ENCODE peak calls at places on chromosomes 2 and 18, in ten cellular contexts. C is neuronal stem cell, W is heart left ventricle, M is A549, T is GM12878, Z is neural progenitor cell, J is testis, U is right atrium auricular region, F is transverse colon, V is spleen. G is an unnamed sample.
A peak's percentile ranks its signal among the peaks of the same experiment; 100 is the strongest.

GRCh38 chr2:183060500-183061231 is 17.9 kb upstream of the DUSP19 start:
- DNase-seq in C (no peak), W (no peak), M (no peak), T (no peak), Z (no peak), J (no peak), U (no peak), F (no peak), V (no peak), G (peak; percentile 84)

GRCh38 chr2:163692611-163693482 is 43.0 kb downstream of the FIGN start:
- DNase-seq in C (no peak), W (no peak), M (no peak), T (no peak), Z (no peak), J (no peak), U (no peak), F (no peak), V (no peak), G (no peak)

GRCh38 chr2:240581811-240582210 is 4.7 kb upstream of the CAPN10 start:
- DNase-seq in C (no peak), W (no peak), M (no peak), T (no peak), Z (no peak), J (no peak), U (no peak), F (no peak), V (no peak), G (no peak)

GRCh38 chr2:80312282-80312839 is 7.8 kb upstream of the LRRTM1 start:
- DNase-seq in C (no peak), W (no peak), M (no peak), T (no peak), Z (no peak), J (no peak), U (no peak), F (no peak), V (no peak), G (no peak)

GRCh38 chr2:181120625-181121024 is 140.2 kb downstream of the UBE2E3 start:
- DNase-seq in C (no peak), W (no peak), M (no peak), T (no peak), Z (no peak), J (no peak), U (no peak), F (no peak), V (no peak), G (no peak)

GRCh38 chr2:68359889-68360288 is 5.2 kb upstream of the PLEK start:
- DNase-seq in C (no peak), W (no peak), M (no peak), T (no peak), Z (no peak), J (no peak), U (no peak), F (no peak), V (no peak), G (no peak)

GRCh38 chr2:223052710-223053261 is 796 bp downstream of the KCNE4 start:
- DNase-seq in C (no peak), W (no peak), M (peak; percentile 22), T (no peak), Z (no peak), J (no peak), U (no peak), F (no peak), V (no peak), G (no peak)

GRCh38 chr2:241891315-241891987 is 21.9 kb downstream of the RTP5 start:
- DNase-seq in C (no peak), W (no peak), M (no peak), T (no peak), Z (no peak), J (no peak), U (no peak), F (no peak), V (peak; percentile 63), G (no peak)

GRCh38 chr2:165687376-165687775 is 106.7 kb downstream of the GALNT3 start:
- DNase-seq in C (no peak), W (no peak), M (no peak), T (no peak), Z (no peak), J (no peak), U (no peak), F (no peak), V (no peak), G (no peak)

GRCh38 chr2:151946856-151947523 is 118.8 kb upstream of the ARL5A start:
- DNase-seq in C (peak; percentile 26), W (peak; percentile 29), M (peak; percentile 60), T (no peak), Z (peak; percentile 78), J (peak; percentile 54), U (no peak), F (peak; percentile 12), V (no peak), G (peak; percentile 15)

GRCh38 chr2:88227446-88227845 is 57.3 kb downstream of the THNSL2 start:
- DNase-seq in C (no peak), W (no peak), M (no peak), T (no peak), Z (peak; percentile 26), J (no peak), U (no peak), F (no peak), V (no peak), G (no peak)

GRCh38 chr2:119810039-119810630 is 50.4 kb downstream of the PTPN4 start:
- DNase-seq in C (no peak), W (no peak), M (no peak), T (no peak), Z (no peak), J (no peak), U (no peak), F (no peak), V (no peak), G (no peak)

GRCh38 chr2:85852979-85853498 is 35.8 kb downstream of the ST3GAL5 start:
- DNase-seq in C (no peak), W (peak; percentile 33), M (no peak), T (peak; percentile 88), Z (no peak), J (no peak), U (peak; percentile 64), F (peak; percentile 55), V (peak; percentile 93), G (peak; percentile 56)

GRCh38 chr2:124804014-124804940 is 779.2 kb downstream of the CNTNAP5 start:
- DNase-seq in C (peak; percentile 49), W (no peak), M (peak; percentile 6), T (peak; percentile 12), Z (peak; percentile 71), J (peak; percentile 20), U (no peak), F (peak; percentile 43), V (no peak), G (peak; percentile 76)

GRCh38 chr2:62396880-62397279 is 109.1 kb downstream of the TMEM17 start:
- DNase-seq in C (no peak), W (no peak), M (no peak), T (no peak), Z (no peak), J (no peak), U (no peak), F (no peak), V (no peak), G (no peak)

GRCh38 chr2:182941939-182942338 is 75.5 kb upstream of the FRZB start:
- DNase-seq in C (no peak), W (no peak), M (no peak), T (no peak), Z (no peak), J (no peak), U (no peak), F (no peak), V (no peak), G (no peak)

GRCh38 chr18:54717673-54718435 is 110.4 kb upstream of the RAB27B start:
- DNase-seq in C (no peak), W (no peak), M (no peak), T (peak; percentile 16), Z (peak; percentile 71), J (no peak), U (no peak), F (no peak), V (peak; percentile 81), G (peak; percentile 7)

GRCh38 chr2:199458806-199459285 is 1.1 kb upstream of the SATB2 start:
- DNase-seq in C (peak; percentile 54), W (no peak), M (no peak), T (no peak), Z (no peak), J (peak; percentile 37), U (no peak), F (no peak), V (peak; percentile 86), G (no peak)

GRCh38 chr2:160351978-160352377 is 141.6 kb downstream of the RBMS1 start:
- DNase-seq in C (no peak), W (no peak), M (peak; percentile 7), T (no peak), Z (no peak), J (no peak), U (no peak), F (no peak), V (no peak), G (no peak)
- H3K4me1 ChIP-seq in C (peaks cover 4% of the 10 kb centered on the region), W (peaks cover 28% of the 10 kb centered on the region), M (peaks cover 89% of the 10 kb centered on the region), T (no peaks in the 10 kb centered on the region), Z (no peaks in the 10 kb centered on the region), J (no peaks in the 10 kb centered on the region), U (peaks cover 68% of the 10 kb centered on the region), F (peaks cover 21% of the 10 kb centered on the region), V (peaks cover 25% of the 10 kb centered on the region), G (no peaks in the 10 kb centered on the region)

DNA sequence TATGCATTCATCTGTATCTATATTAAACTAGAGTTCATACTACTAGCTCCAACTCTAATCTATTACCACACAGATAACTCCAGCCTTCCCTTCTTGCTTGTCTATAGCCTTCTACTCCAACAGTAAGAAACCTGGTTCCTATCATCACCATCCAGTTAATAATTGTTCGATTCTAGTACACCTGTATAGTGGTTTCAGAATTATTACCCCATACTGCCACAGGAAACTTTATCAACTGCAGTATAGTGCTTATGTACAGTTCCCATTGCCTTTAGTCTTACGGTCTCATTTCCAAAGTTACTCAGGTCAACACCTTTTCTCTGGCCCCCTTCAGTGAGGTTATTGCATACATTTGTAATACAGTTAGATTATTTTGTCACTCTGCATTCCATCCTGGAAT is 14.5 kb downstream of the METTL8 start:
- DNase-seq in C (no peak), W (no peak), M (no peak), T (no peak), Z (no peak), J (no peak), U (no peak), F (no peak), V (no peak), G (peak; percentile 53)
- H3K9me3 ChIP-seq in C (peaks cover 2% of the 10 kb centered on the region), W (no peaks in the 10 kb centered on the region), M (peaks cover 17% of the 10 kb centered on the region), T (peaks cover 24% of the 10 kb centered on the region), Z (no peaks in the 10 kb centered on the region), J (no peaks in the 10 kb centered on the region), U (no peaks in the 10 kb centered on the region), F (peaks cover 6% of the 10 kb centered on the region), V (peaks cover 18% of the 10 kb centered on the region), G (no peaks in the 10 kb centered on the region)

DNA sequence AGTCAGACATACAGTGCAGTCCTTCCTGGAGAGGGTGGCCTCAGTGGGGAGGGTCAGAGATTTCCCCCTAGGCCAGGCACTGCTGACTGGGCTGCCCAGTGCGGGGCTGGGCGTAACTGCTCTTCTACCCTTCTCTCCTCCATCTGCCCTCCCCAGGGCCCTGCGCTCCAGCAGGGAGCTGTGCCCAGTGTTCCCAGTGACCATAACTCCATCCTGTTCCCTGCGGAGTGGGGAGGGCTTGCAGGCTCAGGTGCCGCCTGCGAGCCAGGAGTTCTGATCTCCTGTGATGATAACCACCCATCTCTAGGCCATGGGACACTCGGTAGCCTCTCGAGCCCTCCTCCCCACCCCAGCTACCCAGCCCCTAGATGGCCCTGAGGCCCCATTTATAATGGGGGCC is 107.6 kb downstream of the SMAD7 start:
- DNase-seq in C (no peak), W (no peak), M (no peak), T (no peak), Z (no peak), J (no peak), U (no peak), F (no peak), V (peak; percentile 74), G (no peak)
- H3K4me1 ChIP-seq in C (peaks cover 12% of the 10 kb centered on the region), W (peaks cover 37% of the 10 kb centered on the region), M (peaks cover 51% of the 10 kb centered on the region), T (peaks cover 5% of the 10 kb centered on the region), Z (peaks cover 22% of the 10 kb centered on the region), J (peaks cover 22% of the 10 kb centered on the region), U (peaks cover 76% of the 10 kb centered on the region), F (peaks cover 11% of the 10 kb centered on the region), V (peaks cover 57% of the 10 kb centered on the region), G (peaks cover 8% of the 10 kb centered on the region)

GRCh38 chr18:21344860-21345259 is 102.8 kb downstream of the GREB1L start:
- DNase-seq in C (no peak), W (no peak), M (no peak), T (no peak), Z (no peak), J (no peak), U (no peak), F (no peak), V (no peak), G (no peak)
- H3K9me3 ChIP-seq in C (peaks cover 6% of the 10 kb centered on the region), W (no peaks in the 10 kb centered on the region), M (no peaks in the 10 kb centered on the region), T (no peaks in the 10 kb centered on the region), Z (no peaks in the 10 kb centered on the region), J (no peaks in the 10 kb centered on the region), U (no peaks in the 10 kb centered on the region), F (no peaks in the 10 kb centered on the region), V (no peaks in the 10 kb centered on the region), G (no peaks in the 10 kb centered on the region)

G was measured in small intestine.